ENCODE peak calls at places on chromosomes 16 and 17, in four cellular contexts. V is amniotic epithelial cell; G is glutamatergic neuron; A is CD4-positive, CD25-positive, alpha-beta regulatory T cell. X is an unnamed sample.

GRCh38 chr17:73643012-73643845 is 1.0 kb downstream of the SDK2 start:
- DNase-seq in G (peak), A (no peak), V (no peak), X (no peak)

GRCh38 chr16:27103954-27104353 is 37.2 kb downstream of the C16orf82 start:
- DNase-seq in G (no peak), A (no peak), V (no peak), X (no peak)

GRCh38 chr17:31824771-31825360 is 34.2 kb downstream of the COPRS start:
- DNase-seq in A (no peak), G (no peak), V (no peak), X (no peak)

GRCh38 chr17:74873874-74874614 is 1.2 kb upstream of the FDXR start:
- DNase-seq in A (no peak), V (no peak), G (no peak), X (no peak)

GRCh38 chr16:57141822-57142631 is 43.8 kb downstream of the PSME3IP1 start:
- DNase-seq in A (no peak), V (no peak), G (no peak), X (no peak)

GRCh38 chr16:3485821-3486505 is 9.3 kb downstream of the C16orf90 start:
- DNase-seq in A (no peak), G (no peak), V (no peak), X (no peak)

GRCh38 chr17:57662644-57663308 is 82.3 kb downstream of the CCDC182 start:
- DNase-seq in G (peak), V (peak), A (peak), X (no peak)

GRCh38 chr17:63631626-63632025 is 9.4 kb downstream of the MAP3K3 start:
- DNase-seq in A (no peak), G (no peak), V (no peak), X (no peak)

GRCh38 chr16:89017956-89018604 is 41.1 kb upstream of the CBFA2T3 start:
- DNase-seq in G (no peak), A (no peak), V (no peak), X (no peak)

GRCh38 chr17:7435676-7436555 is 681 bp downstream of the TMEM102 start:
- DNase-seq in G (peak), V (no peak), A (peak), X (peak)

GRCh38 chr16:13957197-13958078 is 37.5 kb downstream of the ERCC4 start:
- DNase-seq in V (peak), A (no peak), G (peak), X (peak)

GRCh38 chr16:56425439-56425832 is at the start of gene AMFR:
- DNase-seq in G (peak), V (peak), A (peak), X (peak)

GRCh38 chr16:9372934-9373890 is 281.8 kb downstream of the HAPSTR1 start:
- DNase-seq in V (no peak), A (no peak), G (no peak), X (no peak)

GRCh38 chr17:56699186-56699895 is 105.8 kb downstream of the NOG start:
- DNase-seq in A (no peak), G (no peak), V (peak), X (no peak)

GRCh38 chr17:3750926-3751325 is 27.2 kb downstream of the HASPIN start:
- DNase-seq in V (no peak), G (no peak), A (peak), X (peak)

GRCh38 chr16:23147666-23148065 is 1.6 kb downstream of the USP31 start:
- DNase-seq in V (no peak), A (no peak), G (no peak), X (no peak)

GRCh38 chr16:49282690-49283375 is 1.2 kb upstream of the CBLN1 start:
- DNase-seq in G (peak), V (no peak), A (no peak), X (peak)

GRCh38 chr17:50946891-50947843 is 81.0 kb upstream of the TOB1 start:
- DNase-seq in V (no peak), G (no peak), A (no peak), X (no peak)

GRCh38 chr17:14739656-14740431 is 439.0 kb downstream of the HS3ST3B1 start:
- DNase-seq in G (no peak), V (no peak), A (no peak), X (no peak)

GRCh38 chr17:2043785-2044184 is 2.0 kb downstream of the OVCA2 start:
- DNase-seq in V (peak), A (no peak), G (no peak), X (no peak)

GRCh38 chr17:42163113-42163512 is 8.3 kb upstream of the RAB5C start:
- DNase-seq in G (no peak), V (no peak), A (no peak), X (no peak)

GRCh38 chr17:27609606-27610303 is 21.2 kb upstream of the LGALS9 start:
- DNase-seq in A (no peak), V (no peak), G (peak), X (no peak)

GRCh38 chr16:46894011-46894672 is 10.0 kb downstream of the GPT2 start:
- DNase-seq in A (no peak), V (no peak), G (no peak), X (no peak)

GRCh38 chr17:60390223-60390622 is 1.7 kb downstream of the USP32 start:
- DNase-seq in V (peak), G (no peak), A (no peak), X (no peak)

GRCh38 chr17:36851230-36851629 is 86.0 kb upstream of the LHX1 start:
- DNase-seq in G (no peak), V (peak), A (no peak), X (no peak)

GRCh38 chr17:10729334-10730193 is at the start of gene TMEM220:
- DNase-seq in V (peak), G (peak), A (no peak), X (peak)

GRCh38 chr17:43822566-43823190 is 10.3 kb downstream of the MPP3 start:
- DNase-seq in G (no peak), V (peak), A (no peak), X (no peak)

GRCh38 chr16:50268352-50268751 is 2.0 kb downstream of the ADCY7 start:
- DNase-seq in A (no peak), G (no peak), V (no peak), X (no peak)

GRCh38 chr17:49404371-49404770 is 10.3 kb downstream of the PHB1 start:
- DNase-seq in V (no peak), G (no peak), A (no peak), X (no peak)

GRCh38 chr17:81350320-81350686 is 45.0 kb upstream of the BAHCC1 start:
- DNase-seq in A (no peak), G (no peak), V (no peak), X (no peak)

GRCh38 chr17:78946631-78947030 is 21.4 kb upstream of the TIMP2 start:
- DNase-seq in A (no peak), V (no peak), G (no peak), X (no peak)

GRCh38 chr16:69798466-69798865 is 36.3 kb downstream of the WWP2 start:
- DNase-seq in V (peak), G (peak), A (no peak), X (no peak)

GRCh38 chr17:44967026-44967906 is 837 bp downstream of the C1QL1 start:
- DNase-seq in V (no peak), A (no peak), G (no peak), X (no peak)